ENCODE peak calls at places on chromosomes 3 and 15, in six cellular contexts. C is GM06990, U is body of pancreas, B is H9, A is T-helper 9 cell, W is fibroblast of the conjunctiva. V is an unnamed sample.

GRCh38 chr3:128011140-128011539 is 41.1 kb upstream of the SEC61A1 start:
- DNase-seq in A (no peak), C (no peak), B (peak; percentile 93), W (peak; percentile 18), U (peak; percentile 83), V (peak; percentile 3)

GRCh38 chr15:74525946-74526345 is 15.1 kb upstream of the ARID3B start:
- DNase-seq in B (no peak), A (no peak), U (no peak), C (no peak), W (no peak), V (no peak)

GRCh38 chr3:158058775-158059174 is 47.4 kb downstream of the SHOX2 start:
- DNase-seq in W (no peak), U (no peak), C (no peak), B (no peak), A (no peak), V (no peak)

GRCh38 chr3:191329654-191330308 is 545 bp downstream of the UTS2B start:
- DNase-seq in A (no peak), W (no peak), C (peak; percentile 68), U (peak; percentile 67), B (peak; percentile 50), V (no peak)

GRCh38 chr3:188088948-188089685 is 64.8 kb upstream of the LPP start:
- DNase-seq in U (no peak), W (no peak), C (no peak), A (no peak), B (no peak), V (no peak)

GRCh38 chr15:99433757-99434211 is 132.0 kb upstream of the MEF2A start:
- DNase-seq in B (no peak), U (no peak), W (no peak), A (no peak), C (no peak), V (no peak)

GRCh38 chr3:126083511-126083912 is 412 bp downstream of the SLC41A3 start:
- DNase-seq in B (peak; percentile 56), U (peak; percentile 60), A (no peak), W (no peak), C (peak; percentile 64), V (no peak)

GRCh38 chr15:95347846-95348245 is 982.7 kb upstream of the NR2F2 start:
- DNase-seq in U (no peak), W (no peak), B (peak; percentile 35), A (no peak), C (no peak), V (no peak)

GRCh38 chr15:90637693-90638092 is 79.5 kb upstream of the BLM start:
- DNase-seq in W (no peak), A (no peak), B (no peak), U (no peak), C (no peak), V (no peak)

GRCh38 chr3:14235896-14236295 is 57.3 kb downstream of the LSM3 start:
- DNase-seq in W (no peak), U (no peak), B (no peak), C (no peak), A (no peak), V (no peak)

GRCh38 chr3:161316006-161316689 is 55.2 kb downstream of the SPTSSB start:
- DNase-seq in A (no peak), U (no peak), B (no peak), W (no peak), C (no peak), V (no peak)

GRCh38 chr3:188229726-188230125 is 75.8 kb downstream of the LPP start:
- DNase-seq in W (no peak), B (no peak), U (no peak), A (no peak), C (no peak), V (no peak)

GRCh38 chr15:80207887-80208286 is 44.1 kb downstream of the CTXND1 start:
- DNase-seq in B (no peak), C (no peak), W (no peak), A (no peak), U (no peak), V (no peak)

GRCh38 chr3:111012388-111013248 is 59.0 kb upstream of the NECTIN3 start:
- DNase-seq in A (no peak), W (no peak), C (no peak), U (peak; percentile 15), B (peak; percentile 54), V (no peak)

GRCh38 chr15:63466378-63467192 is 37.8 kb upstream of the USP3 start:
- DNase-seq in C (peak; percentile 63), W (peak; percentile 68), A (peak; percentile 21), B (peak; percentile 67), U (peak; percentile 41), V (no peak)

GRCh38 chr3:59764131-59764530 is 714.3 kb upstream of the CFAP20DC start:
- DNase-seq in W (peak; percentile 56), U (no peak), C (no peak), A (no peak), B (no peak), V (no peak)

GRCh38 chr3:58167431-58168351 is 43.1 kb downstream of the DNASE1L3 start:
- DNase-seq in C (no peak), A (peak; percentile 34), B (peak; percentile 79), U (peak; percentile 81), W (peak; percentile 56), V (no peak)

GRCh38 chr15:71171195-71171594 is 55.9 kb downstream of the THSD4 start:
- DNase-seq in A (no peak), U (no peak), C (no peak), W (no peak), B (no peak), V (no peak)

GRCh38 chr3:84836961-84837360 is 121.8 kb upstream of the CADM2 start:
- DNase-seq in B (peak; percentile 93), C (no peak), U (peak; percentile 58), A (no peak), W (no peak), V (no peak)

GRCh38 chr15:50676799-50677483 is 9.7 kb downstream of the TRPM7 start:
- DNase-seq in W (no peak), U (no peak), A (no peak), C (no peak), B (no peak), V (no peak)

GRCh38 chr15:37111427-37111717 is 11.0 kb upstream of the MEIS2 start:
- DNase-seq in W (no peak), A (no peak), C (no peak), B (no peak), U (no peak), V (no peak)

GRCh38 chr3:33751320-33751719 is 33.3 kb upstream of the CLASP2 start:
- DNase-seq in W (no peak), U (no peak), A (no peak), C (no peak), B (no peak), V (no peak)

GRCh38 chr15:92077353-92078080 is 224.0 kb downstream of the SLCO3A1 start:
- DNase-seq in C (no peak), B (peak; percentile 86), W (peak; percentile 41), A (peak; percentile 37), U (peak; percentile 75), V (no peak)

GRCh38 chr15:47334805-47335204 is 382.5 kb upstream of the SEMA6D start:
- DNase-seq in U (no peak), C (no peak), A (no peak), W (no peak), B (no peak), V (no peak)

GRCh38 chr3:190811775-190812480 is 50.6 kb downstream of the GMNC start:
- DNase-seq in A (no peak), B (peak; percentile 56), C (peak; percentile 3), U (peak; percentile 67), W (peak; percentile 27), V (peak; percentile 4)

GRCh38 chr3:106068386-106068785 is 199.6 kb upstream of the CBLB start:
- DNase-seq in A (no peak), W (no peak), C (no peak), U (no peak), B (no peak), V (no peak)

GRCh38 chr3:154701055-154701454 is 271.1 kb upstream of the GPR149 start:
- DNase-seq in A (no peak), C (no peak), U (no peak), B (no peak), W (no peak), V (no peak)

V was measured in smooth muscle cell of the brain vasculature.